ENCODE peak calls at places on chromosomes 6 and 20, in ten cellular contexts. One of them, this sample, is unnamed.
A peak's percentile ranks its signal among the peaks of the same experiment; 100 is the strongest.

GRCh38 chr6:138537090-138537489 is 37.8 kb upstream of the NHSL1 start:
- DNase-seq in ovary: no peak
- DNase-seq in A549: no peak
- DNase-seq in stomach: no peak
- DNase-seq in transverse colon: no peak
- DNase-seq in K562: no peak
- DNase-seq in SK-N-SH: no peak
- DNase-seq in H1: no peak
- DNase-seq in suprapubic skin: no peak
- DNase-seq in GM12878: no peak
- DNase-seq in this sample: no peak

GRCh38 chr6:112144145-112144926 is 56.9 kb downstream of the FAM229B start:
- DNase-seq in ovary: no peak
- DNase-seq in A549: no peak
- DNase-seq in stomach: no peak
- DNase-seq in transverse colon: no peak
- DNase-seq in K562: no peak
- DNase-seq in SK-N-SH: peak; percentile 40
- DNase-seq in H1: no peak
- DNase-seq in suprapubic skin: no peak
- DNase-seq in GM12878: no peak
- DNase-seq in this sample: no peak

GRCh38 chr6:126824815-126825214 is 293.7 kb upstream of the RSPO3 start:
- DNase-seq in ovary: no peak
- DNase-seq in A549: no peak
- DNase-seq in stomach: no peak
- DNase-seq in transverse colon: no peak
- DNase-seq in K562: no peak
- DNase-seq in SK-N-SH: no peak
- DNase-seq in H1: no peak
- DNase-seq in suprapubic skin: no peak
- DNase-seq in GM12878: no peak
- DNase-seq in this sample: no peak

GRCh38 chr20:55354700-55355099 is 650.6 kb downstream of the CBLN4 start:
- DNase-seq in ovary: no peak
- DNase-seq in A549: no peak
- DNase-seq in stomach: no peak
- DNase-seq in transverse colon: no peak
- DNase-seq in K562: no peak
- DNase-seq in SK-N-SH: peak; percentile 1
- DNase-seq in H1: no peak
- DNase-seq in suprapubic skin: no peak
- DNase-seq in GM12878: no peak
- DNase-seq in this sample: no peak

GRCh38 chr20:25019381-25020155 is 27.0 kb upstream of the APMAP start:
- DNase-seq in ovary: no peak
- DNase-seq in A549: no peak
- DNase-seq in stomach: peak; percentile 74
- DNase-seq in transverse colon: peak; percentile 4
- DNase-seq in K562: no peak
- DNase-seq in SK-N-SH: no peak
- DNase-seq in H1: no peak
- DNase-seq in suprapubic skin: peak; percentile 59
- DNase-seq in GM12878: no peak
- DNase-seq in this sample: peak; percentile 50

GRCh38 chr6:7887278-7887991 is 23.2 kb downstream of the TXNDC5 start:
- DNase-seq in ovary: no peak
- DNase-seq in A549: no peak
- DNase-seq in stomach: no peak
- DNase-seq in transverse colon: no peak
- DNase-seq in K562: no peak
- DNase-seq in SK-N-SH: no peak
- DNase-seq in H1: no peak
- DNase-seq in suprapubic skin: no peak
- DNase-seq in GM12878: no peak
- DNase-seq in this sample: no peak

GRCh38 chr6:153523390-153523789 is 392.3 kb upstream of the RGS17 start:
- DNase-seq in ovary: no peak
- DNase-seq in A549: no peak
- DNase-seq in stomach: no peak
- DNase-seq in transverse colon: no peak
- DNase-seq in K562: no peak
- DNase-seq in SK-N-SH: no peak
- DNase-seq in H1: no peak
- DNase-seq in suprapubic skin: no peak
- DNase-seq in GM12878: no peak
- DNase-seq in this sample: no peak

GRCh38 chr6:104483225-104483834 is 376.4 kb downstream of the HACE1 start:
- DNase-seq in ovary: no peak
- DNase-seq in A549: peak; percentile 14
- DNase-seq in stomach: no peak
- DNase-seq in transverse colon: no peak
- DNase-seq in K562: no peak
- DNase-seq in SK-N-SH: peak; percentile 37
- DNase-seq in H1: no peak
- DNase-seq in suprapubic skin: no peak
- DNase-seq in GM12878: no peak
- DNase-seq in this sample: no peak

GRCh38 chr6:108260126-108260808 is 573 bp downstream of the SNX3 start:
- DNase-seq in ovary: peak; percentile 62
- DNase-seq in A549: peak; percentile 27
- DNase-seq in stomach: peak; percentile 33
- DNase-seq in transverse colon: peak; percentile 46
- DNase-seq in K562: peak; percentile 32
- DNase-seq in SK-N-SH: no peak
- DNase-seq in H1: no peak
- DNase-seq in suprapubic skin: no peak
- DNase-seq in GM12878: peak; percentile 25
- DNase-seq in this sample: peak; percentile 67

GRCh38 chr6:112626468-112627082 is 279.4 kb downstream of the RFPL4B start:
- DNase-seq in ovary: no peak
- DNase-seq in A549: peak; percentile 12
- DNase-seq in stomach: no peak
- DNase-seq in transverse colon: no peak
- DNase-seq in K562: no peak
- DNase-seq in SK-N-SH: no peak
- DNase-seq in H1: no peak
- DNase-seq in suprapubic skin: no peak
- DNase-seq in GM12878: no peak
- DNase-seq in this sample: no peak

GRCh38 chr6:30748851-30749540 is 4.6 kb upstream of the IER3 start:
- DNase-seq in ovary: no peak
- DNase-seq in A549: peak; percentile 88
- DNase-seq in stomach: no peak
- DNase-seq in transverse colon: no peak
- DNase-seq in K562: no peak
- DNase-seq in SK-N-SH: no peak
- DNase-seq in H1: no peak
- DNase-seq in suprapubic skin: no peak
- DNase-seq in GM12878: no peak
- DNase-seq in this sample: no peak

GRCh38 chr20:49110767-49111694 is 64.9 kb downstream of the CSE1L start:
- DNase-seq in ovary: no peak
- DNase-seq in A549: no peak
- DNase-seq in stomach: no peak
- DNase-seq in transverse colon: no peak
- DNase-seq in K562: no peak
- DNase-seq in SK-N-SH: no peak
- DNase-seq in H1: no peak
- DNase-seq in suprapubic skin: no peak
- DNase-seq in GM12878: no peak
- DNase-seq in this sample: no peak

GRCh38 chr6:76885861-76886301 is 577.4 kb downstream of the HTR1B start:
- DNase-seq in ovary: no peak
- DNase-seq in A549: no peak
- DNase-seq in stomach: no peak
- DNase-seq in transverse colon: no peak
- DNase-seq in K562: no peak
- DNase-seq in SK-N-SH: no peak
- DNase-seq in H1: no peak
- DNase-seq in suprapubic skin: no peak
- DNase-seq in GM12878: no peak
- DNase-seq in this sample: no peak

GRCh38 chr20:43947316-43947710 is 32.7 kb downstream of the TOX2 start:
- DNase-seq in ovary: no peak
- DNase-seq in A549: no peak
- DNase-seq in stomach: no peak
- DNase-seq in transverse colon: no peak
- DNase-seq in K562: no peak
- DNase-seq in SK-N-SH: no peak
- DNase-seq in H1: no peak
- DNase-seq in suprapubic skin: no peak
- DNase-seq in GM12878: no peak
- DNase-seq in this sample: no peak

GRCh38 chr6:119891638-119892037 is 542.1 kb upstream of the MAN1A1 start:
- DNase-seq in ovary: no peak
- DNase-seq in A549: no peak
- DNase-seq in stomach: no peak
- DNase-seq in transverse colon: no peak
- DNase-seq in K562: no peak
- DNase-seq in SK-N-SH: no peak
- DNase-seq in H1: no peak
- DNase-seq in suprapubic skin: no peak
- DNase-seq in GM12878: no peak
- DNase-seq in this sample: no peak

GRCh38 chr6:26319405-26320128 is 45.4 kb upstream of the BTN3A2 start:
- DNase-seq in ovary: no peak
- DNase-seq in A549: no peak
- DNase-seq in stomach: no peak
- DNase-seq in transverse colon: no peak
- DNase-seq in K562: no peak
- DNase-seq in SK-N-SH: no peak
- DNase-seq in H1: no peak
- DNase-seq in suprapubic skin: no peak
- DNase-seq in GM12878: no peak
- DNase-seq in this sample: no peak

DNA sequence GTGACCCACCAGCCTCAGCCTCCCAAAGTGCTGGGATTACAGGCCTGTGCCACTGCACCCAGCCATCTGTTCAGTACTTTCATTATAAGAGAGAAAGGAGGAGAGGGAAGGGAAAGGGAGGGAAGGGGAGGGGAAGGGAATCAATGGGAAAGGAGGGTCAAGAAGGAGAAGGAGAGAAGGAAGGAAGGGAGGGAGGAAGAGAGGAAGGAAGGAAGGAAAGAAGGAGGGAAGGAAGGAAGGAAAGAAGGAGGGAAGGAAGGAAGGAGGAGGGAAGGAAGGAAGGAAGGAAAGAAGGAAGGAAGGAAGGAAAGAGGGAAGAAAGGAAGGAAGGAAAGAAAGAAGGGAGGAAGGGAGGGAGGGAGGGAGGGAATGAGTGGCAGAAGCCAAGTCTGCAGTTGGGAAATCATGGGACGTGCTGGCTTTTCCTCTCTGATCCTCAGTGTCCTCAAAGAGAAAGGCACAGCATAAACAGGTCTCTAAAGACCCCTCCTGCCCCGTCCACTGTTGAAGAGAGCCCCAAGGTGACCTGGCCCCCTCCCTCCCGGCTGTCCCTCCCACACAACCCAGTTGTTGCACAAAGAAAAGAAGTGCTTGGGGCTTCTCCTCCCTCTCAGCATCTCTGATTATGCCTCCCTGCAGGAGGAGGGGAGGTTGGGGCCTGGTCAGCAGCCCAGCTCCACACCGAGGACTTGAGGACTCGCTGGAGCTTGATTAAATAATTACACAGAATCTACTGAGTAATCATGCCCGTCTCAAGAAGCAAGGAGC is 69.1 kb upstream of the TOP1 start:
- DNase-seq in ovary: no peak
- DNase-seq in A549: no peak
- DNase-seq in stomach: peak; percentile 3
- DNase-seq in transverse colon: no peak
- DNase-seq in K562: no peak
- DNase-seq in SK-N-SH: no peak
- DNase-seq in H1: no peak
- DNase-seq in suprapubic skin: no peak
- DNase-seq in GM12878: no peak
- DNase-seq in this sample: peak; percentile 22
- TF ChIP-seq EP300 in ovary: no peak
- TF ChIP-seq EP300 in A549: no peak
- TF ChIP-seq EP300 in stomach: no peak
- TF ChIP-seq EP300 in transverse colon: no peak
- TF ChIP-seq EP300 in K562: no peak
- TF ChIP-seq EP300 in SK-N-SH: no peak
- TF ChIP-seq EP300 in H1: no peak
- TF ChIP-seq EP300 in suprapubic skin: no peak
- TF ChIP-seq EP300 in GM12878: no peak
- TF ChIP-seq EP300 in this sample: no peak

GRCh38 chr6:57216235-57217101 is 5.6 kb downstream of the RAB23 start:
- DNase-seq in ovary: no peak
- DNase-seq in A549: no peak
- DNase-seq in stomach: peak; percentile 35
- DNase-seq in transverse colon: peak; percentile 53
- DNase-seq in K562: no peak
- DNase-seq in SK-N-SH: no peak
- DNase-seq in H1: no peak
- DNase-seq in suprapubic skin: no peak
- DNase-seq in GM12878: no peak
- DNase-seq in this sample: peak; percentile 86
- TF ChIP-seq CTCF in ovary: no peak
- TF ChIP-seq CTCF in A549: no peak
- TF ChIP-seq CTCF in stomach: no peak
- TF ChIP-seq CTCF in transverse colon: peak; percentile 36
- TF ChIP-seq CTCF in K562: peak; percentile 27
- TF ChIP-seq CTCF in SK-N-SH: peak; percentile 30
- TF ChIP-seq CTCF in H1: no peak
- TF ChIP-seq CTCF in suprapubic skin: no peak
- TF ChIP-seq CTCF in GM12878: no peak
- TF ChIP-seq CTCF in this sample: no peak

DNA sequence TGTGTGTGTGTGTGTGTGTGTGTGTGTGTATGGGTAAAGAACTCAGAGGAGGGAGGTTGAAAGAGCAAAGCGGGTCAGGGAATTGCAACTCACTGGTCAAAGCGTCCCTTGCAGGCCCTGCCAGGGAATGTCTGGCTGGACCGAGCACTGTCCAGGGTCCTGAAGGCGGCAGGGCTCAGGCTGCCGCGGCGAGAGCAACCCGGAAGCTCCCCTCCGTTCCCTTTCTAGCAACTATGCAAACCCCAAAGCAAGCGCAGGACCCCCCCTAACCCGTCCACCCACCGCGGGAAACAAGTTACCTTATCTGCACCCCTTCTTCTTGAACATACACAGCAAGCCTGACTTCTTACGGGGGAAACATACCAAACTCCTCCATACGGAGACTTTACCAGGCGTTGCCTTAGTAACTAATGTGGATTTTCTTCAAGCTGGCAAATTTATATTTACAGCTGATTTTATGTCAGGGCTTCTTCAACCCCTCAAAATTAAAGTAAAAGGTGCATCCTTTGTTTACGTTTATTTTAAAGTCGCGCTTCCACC is 542 bp upstream of the GRM1 start:
- DNase-seq in ovary: peak; percentile 22
- DNase-seq in A549: peak; percentile 34
- DNase-seq in stomach: peak; percentile 55
- DNase-seq in transverse colon: peak; percentile 32
- DNase-seq in K562: peak; percentile 80
- DNase-seq in SK-N-SH: peak; percentile 58
- DNase-seq in H1: no peak
- DNase-seq in suprapubic skin: no peak
- DNase-seq in GM12878: no peak
- DNase-seq in this sample: no peak
- TF ChIP-seq EP300 in ovary: no peak
- TF ChIP-seq EP300 in A549: no peak
- TF ChIP-seq EP300 in stomach: no peak
- TF ChIP-seq EP300 in transverse colon: no peak
- TF ChIP-seq EP300 in K562: no peak
- TF ChIP-seq EP300 in SK-N-SH: no peak
- TF ChIP-seq EP300 in H1: no peak
- TF ChIP-seq EP300 in suprapubic skin: no peak
- TF ChIP-seq EP300 in GM12878: no peak
- TF ChIP-seq EP300 in this sample: no peak

GRCh38 chr20:62226707-62227590 is 6.9 kb upstream of the HRH3 start:
- DNase-seq in ovary: no peak
- DNase-seq in A549: no peak
- DNase-seq in stomach: no peak
- DNase-seq in transverse colon: no peak
- DNase-seq in K562: no peak
- DNase-seq in SK-N-SH: no peak
- DNase-seq in H1: no peak
- DNase-seq in suprapubic skin: no peak
- DNase-seq in GM12878: no peak
- DNase-seq in this sample: no peak
- TF ChIP-seq CTCF in ovary: no peak
- TF ChIP-seq CTCF in A549: no peak
- TF ChIP-seq CTCF in stomach: no peak
- TF ChIP-seq CTCF in transverse colon: no peak
- TF ChIP-seq CTCF in K562: no peak
- TF ChIP-seq CTCF in SK-N-SH: no peak
- TF ChIP-seq CTCF in H1: no peak
- TF ChIP-seq CTCF in suprapubic skin: no peak
- TF ChIP-seq CTCF in GM12878: peak; percentile 8
- TF ChIP-seq CTCF in this sample: no peak